ENCODE peak calls at places on chromosomes 1 and 21, in six cellular contexts. One of them, this sample, is unnamed.

GRCh38 chr1:244545511-244545910 is 84.4 kb downstream of the CATSPERE start:
- DNase-seq in CD8-positive, alpha-beta T cell: no peak
- DNase-seq in foreskin keratinocyte: no peak
- DNase-seq in suprapubic skin: no peak
- DNase-seq in Peyer's patch: no peak
- DNase-seq in sigmoid colon: no peak
- DNase-seq in this sample: no peak

GRCh38 chr1:57600424-57600823 is 176.6 kb upstream of the DAB1 start:
- DNase-seq in sigmoid colon: no peak
- DNase-seq in CD8-positive, alpha-beta T cell: no peak
- DNase-seq in suprapubic skin: no peak
- DNase-seq in foreskin keratinocyte: no peak
- DNase-seq in Peyer's patch: no peak
- DNase-seq in this sample: no peak

GRCh38 chr1:76074321-76075187 is at the start of gene ST6GALNAC3:
- DNase-seq in sigmoid colon: peak
- DNase-seq in foreskin keratinocyte: peak
- DNase-seq in Peyer's patch: peak
- DNase-seq in CD8-positive, alpha-beta T cell: peak
- DNase-seq in suprapubic skin: peak
- DNase-seq in this sample: peak

GRCh38 chr1:44513111-44513510 is 108.1 kb downstream of the RNF220 start:
- DNase-seq in CD8-positive, alpha-beta T cell: no peak
- DNase-seq in Peyer's patch: no peak
- DNase-seq in foreskin keratinocyte: no peak
- DNase-seq in sigmoid colon: no peak
- DNase-seq in suprapubic skin: no peak
- DNase-seq in this sample: no peak

GRCh38 chr1:18667333-18667732 is 36.7 kb downstream of the PAX7 start:
- DNase-seq in Peyer's patch: no peak
- DNase-seq in CD8-positive, alpha-beta T cell: no peak
- DNase-seq in sigmoid colon: no peak
- DNase-seq in suprapubic skin: no peak
- DNase-seq in foreskin keratinocyte: no peak
- DNase-seq in this sample: no peak

GRCh38 chr1:40928699-40929098 is 50.8 kb upstream of the CTPS1 start:
- DNase-seq in CD8-positive, alpha-beta T cell: no peak
- DNase-seq in Peyer's patch: no peak
- DNase-seq in foreskin keratinocyte: no peak
- DNase-seq in sigmoid colon: peak
- DNase-seq in suprapubic skin: no peak
- DNase-seq in this sample: no peak

GRCh38 chr1:201614262-201615015 is 75.5 kb downstream of the NAV1 start:
- DNase-seq in CD8-positive, alpha-beta T cell: no peak
- DNase-seq in foreskin keratinocyte: no peak
- DNase-seq in Peyer's patch: no peak
- DNase-seq in suprapubic skin: no peak
- DNase-seq in sigmoid colon: no peak
- DNase-seq in this sample: peak

GRCh38 chr1:167898578-167899222 is 15.2 kb downstream of the ADCY10 start:
- DNase-seq in Peyer's patch: no peak
- DNase-seq in sigmoid colon: no peak
- DNase-seq in suprapubic skin: no peak
- DNase-seq in CD8-positive, alpha-beta T cell: no peak
- DNase-seq in foreskin keratinocyte: no peak
- DNase-seq in this sample: no peak

GRCh38 chr1:109869141-109869540 is 41.5 kb upstream of the CSF1 start:
- DNase-seq in Peyer's patch: no peak
- DNase-seq in suprapubic skin: no peak
- DNase-seq in sigmoid colon: no peak
- DNase-seq in foreskin keratinocyte: no peak
- DNase-seq in CD8-positive, alpha-beta T cell: no peak
- DNase-seq in this sample: no peak

GRCh38 chr21:46095814-46096595 is 1.9 kb upstream of the COL6A2 start:
- DNase-seq in CD8-positive, alpha-beta T cell: no peak
- DNase-seq in sigmoid colon: no peak
- DNase-seq in foreskin keratinocyte: no peak
- DNase-seq in suprapubic skin: no peak
- DNase-seq in Peyer's patch: no peak
- DNase-seq in this sample: no peak

GRCh38 chr1:169507413-169507812 is 21.7 kb upstream of the SLC19A2 start:
- DNase-seq in foreskin keratinocyte: no peak
- DNase-seq in CD8-positive, alpha-beta T cell: no peak
- DNase-seq in suprapubic skin: no peak
- DNase-seq in sigmoid colon: no peak
- DNase-seq in Peyer's patch: no peak
- DNase-seq in this sample: no peak

GRCh38 chr1:115706774-115707425 is 61.6 kb downstream of the CASQ2 start:
- DNase-seq in sigmoid colon: no peak
- DNase-seq in CD8-positive, alpha-beta T cell: no peak
- DNase-seq in Peyer's patch: no peak
- DNase-seq in foreskin keratinocyte: peak
- DNase-seq in suprapubic skin: no peak
- DNase-seq in this sample: no peak

GRCh38 chr1:183164350-183164749 is 21.7 kb upstream of the LAMC2 start:
- DNase-seq in Peyer's patch: no peak
- DNase-seq in CD8-positive, alpha-beta T cell: no peak
- DNase-seq in suprapubic skin: no peak
- DNase-seq in sigmoid colon: no peak
- DNase-seq in foreskin keratinocyte: peak
- DNase-seq in this sample: peak

GRCh38 chr1:211829343-211830054 is 1.1 kb downstream of the LPGAT1 start:
- DNase-seq in foreskin keratinocyte: peak
- DNase-seq in CD8-positive, alpha-beta T cell: no peak
- DNase-seq in sigmoid colon: peak
- DNase-seq in Peyer's patch: peak
- DNase-seq in suprapubic skin: no peak
- DNase-seq in this sample: peak
- TF ChIP-seq CTCF in foreskin keratinocyte: no peak
- TF ChIP-seq CTCF in CD8-positive, alpha-beta T cell: no peak
- TF ChIP-seq CTCF in sigmoid colon: no peak
- TF ChIP-seq CTCF in Peyer's patch: no peak
- TF ChIP-seq CTCF in suprapubic skin: no peak
- TF ChIP-seq CTCF in this sample: no peak

DNA sequence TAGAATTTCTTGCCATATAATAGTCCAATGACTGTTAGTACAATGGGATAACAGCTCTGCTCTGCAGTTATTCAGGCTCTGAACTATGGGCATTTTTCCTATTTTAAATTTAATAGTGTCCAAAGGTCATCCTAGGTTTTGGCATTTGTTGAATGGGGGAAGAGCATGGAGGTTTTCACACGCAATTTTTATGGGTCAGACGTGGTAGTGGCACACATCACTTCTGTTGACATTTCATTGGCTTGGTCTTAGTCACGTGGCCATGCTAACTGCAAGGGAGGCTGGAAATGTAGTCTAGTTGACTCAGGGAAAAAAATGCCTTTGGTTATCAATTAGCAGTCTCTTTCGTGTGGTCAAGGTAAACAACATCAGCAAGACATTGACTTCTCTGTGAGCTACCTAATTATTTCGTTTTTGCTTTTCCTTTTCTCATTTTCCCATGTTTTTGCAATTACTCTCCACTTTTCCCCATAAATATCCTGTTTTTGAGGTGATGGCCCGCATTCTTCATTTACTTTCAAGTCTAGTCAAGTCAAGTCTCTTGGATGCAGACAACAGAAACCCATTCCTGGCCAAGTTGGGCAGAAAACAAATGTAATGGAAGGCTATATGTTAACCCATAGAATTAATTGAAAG is 82.8 kb downstream of the DYRK1A start:
- DNase-seq in Peyer's patch: no peak
- DNase-seq in sigmoid colon: no peak
- DNase-seq in CD8-positive, alpha-beta T cell: no peak
- DNase-seq in suprapubic skin: no peak
- DNase-seq in foreskin keratinocyte: no peak
- DNase-seq in this sample: no peak
- H3K27ac ChIP-seq in Peyer's patch: no peak
- H3K27ac ChIP-seq in sigmoid colon: no peak
- H3K27ac ChIP-seq in CD8-positive, alpha-beta T cell: no peak
- H3K27ac ChIP-seq in suprapubic skin: no peak
- H3K27ac ChIP-seq in foreskin keratinocyte: no peak
- H3K27ac ChIP-seq in this sample: peak

GRCh38 chr1:55190092-55190491 is 25.1 kb downstream of the USP24 start:
- DNase-seq in sigmoid colon: no peak
- DNase-seq in foreskin keratinocyte: no peak
- DNase-seq in suprapubic skin: no peak
- DNase-seq in Peyer's patch: no peak
- DNase-seq in CD8-positive, alpha-beta T cell: no peak
- DNase-seq in this sample: no peak

GRCh38 chr1:55194851-55195250 is 20.3 kb downstream of the USP24 start:
- DNase-seq in foreskin keratinocyte: no peak
- DNase-seq in sigmoid colon: no peak
- DNase-seq in CD8-positive, alpha-beta T cell: no peak
- DNase-seq in Peyer's patch: no peak
- DNase-seq in suprapubic skin: no peak
- DNase-seq in this sample: no peak

GRCh38 chr1:55195523-55196233 is 19.5 kb downstream of the USP24 start:
- DNase-seq in CD8-positive, alpha-beta T cell: no peak
- DNase-seq in suprapubic skin: no peak
- DNase-seq in sigmoid colon: no peak
- DNase-seq in foreskin keratinocyte: no peak
- DNase-seq in Peyer's patch: no peak
- DNase-seq in this sample: no peak

GRCh38 chr1:55188909-55189308 is 26.3 kb downstream of the USP24 start:
- DNase-seq in sigmoid colon: no peak
- DNase-seq in Peyer's patch: no peak
- DNase-seq in foreskin keratinocyte: no peak
- DNase-seq in suprapubic skin: no peak
- DNase-seq in CD8-positive, alpha-beta T cell: no peak
- DNase-seq in this sample: no peak

DNA sequence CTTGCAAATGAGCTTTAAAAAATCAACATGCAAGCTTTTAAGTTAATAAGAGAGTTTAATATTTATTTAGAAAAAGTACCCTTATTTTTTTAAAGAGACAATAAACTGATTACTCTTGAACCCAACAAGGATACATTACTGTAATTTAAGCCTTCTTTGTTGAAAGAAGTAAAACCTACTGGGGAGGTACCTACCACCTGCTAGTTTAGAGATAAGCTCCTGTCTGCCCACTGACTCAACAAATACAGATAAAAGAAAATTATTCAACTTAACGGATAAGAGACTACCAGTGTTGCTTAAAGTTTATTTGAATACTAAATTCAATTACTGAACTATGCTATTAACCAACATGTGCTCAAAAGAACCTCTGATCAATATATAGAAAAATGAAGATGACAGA is 23.1 kb downstream of the USP24 start:
- DNase-seq in suprapubic skin: no peak
- DNase-seq in Peyer's patch: no peak
- DNase-seq in foreskin keratinocyte: no peak
- DNase-seq in sigmoid colon: no peak
- DNase-seq in CD8-positive, alpha-beta T cell: no peak
- DNase-seq in this sample: no peak
- TF ChIP-seq CTCF in suprapubic skin: no peak
- TF ChIP-seq CTCF in Peyer's patch: no peak
- TF ChIP-seq CTCF in foreskin keratinocyte: no peak
- TF ChIP-seq CTCF in sigmoid colon: no peak
- TF ChIP-seq CTCF in CD8-positive, alpha-beta T cell: no peak
- TF ChIP-seq CTCF in this sample: no peak

GRCh38 chr1:90851711-90852050 is 134.6 kb upstream of the BARHL2 start:
- DNase-seq in suprapubic skin: no peak
- DNase-seq in foreskin keratinocyte: no peak
- DNase-seq in CD8-positive, alpha-beta T cell: no peak
- DNase-seq in Peyer's patch: no peak
- DNase-seq in sigmoid colon: no peak
- DNase-seq in this sample: no peak

GRCh38 chr1:90854559-90854958 is 137.5 kb upstream of the BARHL2 start:
- DNase-seq in CD8-positive, alpha-beta T cell: no peak
- DNase-seq in suprapubic skin: no peak
- DNase-seq in foreskin keratinocyte: no peak
- DNase-seq in sigmoid colon: no peak
- DNase-seq in Peyer's patch: no peak
- DNase-seq in this sample: no peak

GRCh38 chr1:90850925-90851710 is 134.0 kb upstream of the BARHL2 start:
- DNase-seq in sigmoid colon: peak
- DNase-seq in CD8-positive, alpha-beta T cell: peak
- DNase-seq in Peyer's patch: peak
- DNase-seq in suprapubic skin: peak
- DNase-seq in foreskin keratinocyte: no peak
- DNase-seq in this sample: peak

GRCh38 chr1:90850181-90850924 is 133.3 kb upstream of the BARHL2 start:
- DNase-seq in CD8-positive, alpha-beta T cell: no peak
- DNase-seq in Peyer's patch: peak
- DNase-seq in suprapubic skin: peak
- DNase-seq in sigmoid colon: no peak
- DNase-seq in foreskin keratinocyte: no peak
- DNase-seq in this sample: no peak
- H3K27ac ChIP-seq in CD8-positive, alpha-beta T cell: no peak
- H3K27ac ChIP-seq in Peyer's patch: no peak
- H3K27ac ChIP-seq in suprapubic skin: no peak
- H3K27ac ChIP-seq in sigmoid colon: peak
- H3K27ac ChIP-seq in foreskin keratinocyte: no peak
- H3K27ac ChIP-seq in this sample: no peak

GRCh38 chr21:41956926-41957729 is 3.3 kb upstream of the C2CD2 start:
- DNase-seq in sigmoid colon: peak
- DNase-seq in foreskin keratinocyte: peak
- DNase-seq in Peyer's patch: no peak
- DNase-seq in suprapubic skin: peak
- DNase-seq in CD8-positive, alpha-beta T cell: no peak
- DNase-seq in this sample: peak

GRCh38 chr21:41960386-41960785 is 6.6 kb upstream of the C2CD2 start:
- DNase-seq in sigmoid colon: no peak
- DNase-seq in CD8-positive, alpha-beta T cell: no peak
- DNase-seq in foreskin keratinocyte: no peak
- DNase-seq in suprapubic skin: peak
- DNase-seq in Peyer's patch: peak
- DNase-seq in this sample: no peak

GRCh38 chr21:41958886-41959563 is 5.2 kb upstream of the C2CD2 start:
- DNase-seq in suprapubic skin: no peak
- DNase-seq in foreskin keratinocyte: peak
- DNase-seq in sigmoid colon: no peak
- DNase-seq in Peyer's patch: peak
- DNase-seq in CD8-positive, alpha-beta T cell: no peak
- DNase-seq in this sample: peak

GRCh38 chr21:41955516-41955915 is 1.7 kb upstream of the C2CD2 start:
- DNase-seq in suprapubic skin: no peak
- DNase-seq in foreskin keratinocyte: no peak
- DNase-seq in Peyer's patch: no peak
- DNase-seq in sigmoid colon: no peak
- DNase-seq in CD8-positive, alpha-beta T cell: no peak
- DNase-seq in this sample: no peak

GRCh38 chr21:41957991-41958766 is 4.4 kb upstream of the C2CD2 start:
- DNase-seq in suprapubic skin: no peak
- DNase-seq in foreskin keratinocyte: peak
- DNase-seq in Peyer's patch: peak
- DNase-seq in CD8-positive, alpha-beta T cell: no peak
- DNase-seq in sigmoid colon: peak
- DNase-seq in this sample: peak
- TF ChIP-seq CTCF in suprapubic skin: no peak
- TF ChIP-seq CTCF in foreskin keratinocyte: peak
- TF ChIP-seq CTCF in Peyer's patch: no peak
- TF ChIP-seq CTCF in CD8-positive, alpha-beta T cell: no peak
- TF ChIP-seq CTCF in sigmoid colon: peak
- TF ChIP-seq CTCF in this sample: peak

GRCh38 chr21:29077651-29078090 is 4.2 kb upstream of the CCT8 start:
- DNase-seq in Peyer's patch: no peak
- DNase-seq in suprapubic skin: no peak
- DNase-seq in foreskin keratinocyte: peak
- DNase-seq in sigmoid colon: no peak
- DNase-seq in CD8-positive, alpha-beta T cell: no peak
- DNase-seq in this sample: no peak
- H3K27ac ChIP-seq in Peyer's patch: peak
- H3K27ac ChIP-seq in suprapubic skin: peak
- H3K27ac ChIP-seq in foreskin keratinocyte: no peak
- H3K27ac ChIP-seq in sigmoid colon: peak
- H3K27ac ChIP-seq in CD8-positive, alpha-beta T cell: peak
- H3K27ac ChIP-seq in this sample: peak